ENCODE peak calls at places on chromosomes 3 and 15, in six cellular contexts. One of them, this sample, is unnamed.

GRCh38 chr3:157130138-157130880 is 29.6 kb downstream of the CCNL1 start:
- DNase-seq in IMR-90: peak
- DNase-seq in H9: peak
- DNase-seq in trophoblast cell: peak
- DNase-seq in H1: peak
- DNase-seq in mesenchymal stem cell: peak
- DNase-seq in this sample: peak

GRCh38 chr15:25241241-25241801 is 197.5 kb downstream of the UBE3A start:
- DNase-seq in IMR-90: no peak
- DNase-seq in H9: no peak
- DNase-seq in trophoblast cell: no peak
- DNase-seq in H1: no peak
- DNase-seq in mesenchymal stem cell: no peak
- DNase-seq in this sample: no peak

GRCh38 chr15:64462492-64462891 is 2.1 kb downstream of the ZNF609 start:
- DNase-seq in IMR-90: no peak
- DNase-seq in H9: no peak
- DNase-seq in trophoblast cell: no peak
- DNase-seq in H1: no peak
- DNase-seq in mesenchymal stem cell: no peak
- DNase-seq in this sample: no peak

GRCh38 chr15:69013726-69014406 is 629 bp upstream of the NOX5 start:
- DNase-seq in IMR-90: no peak
- DNase-seq in H9: no peak
- DNase-seq in trophoblast cell: no peak
- DNase-seq in H1: no peak
- DNase-seq in mesenchymal stem cell: no peak
- DNase-seq in this sample: no peak

GRCh38 chr15:82944840-82945239 is 7.7 kb downstream of the HOMER2 start:
- DNase-seq in IMR-90: no peak
- DNase-seq in H9: no peak
- DNase-seq in trophoblast cell: no peak
- DNase-seq in H1: no peak
- DNase-seq in mesenchymal stem cell: no peak
- DNase-seq in this sample: no peak

GRCh38 chr3:102415553-102415952 is 19.3 kb upstream of the ZPLD1 start:
- DNase-seq in IMR-90: no peak
- DNase-seq in H9: no peak
- DNase-seq in trophoblast cell: no peak
- DNase-seq in H1: no peak
- DNase-seq in mesenchymal stem cell: peak
- DNase-seq in this sample: no peak

GRCh38 chr15:94235041-94235440 is 3.7 kb downstream of the MCTP2 start:
- DNase-seq in IMR-90: no peak
- DNase-seq in H9: no peak
- DNase-seq in trophoblast cell: no peak
- DNase-seq in H1: no peak
- DNase-seq in mesenchymal stem cell: no peak
- DNase-seq in this sample: no peak

GRCh38 chr3:149618151-149619123 is 39.4 kb downstream of the WWTR1 start:
- DNase-seq in IMR-90: no peak
- DNase-seq in H9: no peak
- DNase-seq in trophoblast cell: peak
- DNase-seq in H1: no peak
- DNase-seq in mesenchymal stem cell: no peak
- DNase-seq in this sample: no peak

GRCh38 chr15:63374686-63375520 is 6.7 kb downstream of the CA12 start:
- DNase-seq in IMR-90: peak
- DNase-seq in H9: no peak
- DNase-seq in trophoblast cell: no peak
- DNase-seq in H1: no peak
- DNase-seq in mesenchymal stem cell: peak
- DNase-seq in this sample: no peak

GRCh38 chr15:64979252-64979710 is 10.4 kb downstream of the SPG21 start:
- DNase-seq in IMR-90: no peak
- DNase-seq in H9: peak
- DNase-seq in trophoblast cell: no peak
- DNase-seq in H1: no peak
- DNase-seq in mesenchymal stem cell: no peak
- DNase-seq in this sample: no peak

GRCh38 chr3:8769088-8769822 is at the start of gene OXTR:
- DNase-seq in IMR-90: peak
- DNase-seq in H9: peak
- DNase-seq in trophoblast cell: peak
- DNase-seq in H1: peak
- DNase-seq in mesenchymal stem cell: peak
- DNase-seq in this sample: peak

GRCh38 chr3:128903501-128903900 is 24.1 kb downstream of the ACAD9 start:
- DNase-seq in IMR-90: no peak
- DNase-seq in H9: no peak
- DNase-seq in trophoblast cell: no peak
- DNase-seq in H1: no peak
- DNase-seq in mesenchymal stem cell: no peak
- DNase-seq in this sample: no peak

GRCh38 chr15:25905140-25905539 is 42.0 kb upstream of the ATP10A start:
- DNase-seq in IMR-90: peak
- DNase-seq in H9: no peak
- DNase-seq in trophoblast cell: no peak
- DNase-seq in H1: no peak
- DNase-seq in mesenchymal stem cell: no peak
- DNase-seq in this sample: no peak

GRCh38 chr15:49145651-49146609 is 9.5 kb downstream of the COPS2 start:
- DNase-seq in IMR-90: peak
- DNase-seq in H9: no peak
- DNase-seq in trophoblast cell: peak
- DNase-seq in H1: no peak
- DNase-seq in mesenchymal stem cell: peak
- DNase-seq in this sample: peak

GRCh38 chr15:89724621-89725020 is 26.4 kb downstream of the MESP1 start:
- DNase-seq in IMR-90: no peak
- DNase-seq in H9: no peak
- DNase-seq in trophoblast cell: no peak
- DNase-seq in H1: no peak
- DNase-seq in mesenchymal stem cell: no peak
- DNase-seq in this sample: no peak

GRCh38 chr15:67125589-67126502 is 60.4 kb downstream of the SMAD3 start:
- DNase-seq in IMR-90: peak
- DNase-seq in H9: no peak
- DNase-seq in trophoblast cell: peak
- DNase-seq in H1: no peak
- DNase-seq in mesenchymal stem cell: peak
- DNase-seq in this sample: no peak

GRCh38 chr15:70062321-70062956 is 35.3 kb downstream of the TLE3 start:
- DNase-seq in IMR-90: peak
- DNase-seq in H9: no peak
- DNase-seq in trophoblast cell: no peak
- DNase-seq in H1: no peak
- DNase-seq in mesenchymal stem cell: no peak
- DNase-seq in this sample: no peak

GRCh38 chr3:133824961-133825485 is 19.4 kb downstream of the SRPRB start:
- DNase-seq in IMR-90: no peak
- DNase-seq in H9: no peak
- DNase-seq in trophoblast cell: no peak
- DNase-seq in H1: no peak
- DNase-seq in mesenchymal stem cell: no peak
- DNase-seq in this sample: no peak

GRCh38 chr3:197006860-197007259 is 22.8 kb downstream of the MELTF start:
- DNase-seq in IMR-90: no peak
- DNase-seq in H9: no peak
- DNase-seq in trophoblast cell: no peak
- DNase-seq in H1: no peak
- DNase-seq in mesenchymal stem cell: no peak
- DNase-seq in this sample: no peak

GRCh38 chr3:13617981-13618380 is 69.1 kb downstream of the FBLN2 start:
- DNase-seq in IMR-90: no peak
- DNase-seq in H9: no peak
- DNase-seq in trophoblast cell: no peak
- DNase-seq in H1: no peak
- DNase-seq in mesenchymal stem cell: no peak
- DNase-seq in this sample: no peak

GRCh38 chr15:78440375-78441373 is 2.7 kb downstream of the IREB2 start:
- DNase-seq in IMR-90: no peak
- DNase-seq in H9: no peak
- DNase-seq in trophoblast cell: no peak
- DNase-seq in H1: no peak
- DNase-seq in mesenchymal stem cell: no peak
- DNase-seq in this sample: no peak

GRCh38 chr3:46472056-46472455 is 7.4 kb upstream of the LTF start:
- DNase-seq in IMR-90: no peak
- DNase-seq in H9: no peak
- DNase-seq in trophoblast cell: no peak
- DNase-seq in H1: no peak
- DNase-seq in mesenchymal stem cell: no peak
- DNase-seq in this sample: no peak

GRCh38 chr3:127385540-127385870 is 97.7 kb upstream of the PRR20G start:
- DNase-seq in IMR-90: no peak
- DNase-seq in H9: no peak
- DNase-seq in trophoblast cell: no peak
- DNase-seq in H1: no peak
- DNase-seq in mesenchymal stem cell: no peak
- DNase-seq in this sample: no peak

GRCh38 chr3:136196401-136197158 is 445 bp upstream of the MSL2 start:
- DNase-seq in IMR-90: peak
- DNase-seq in H9: peak
- DNase-seq in trophoblast cell: peak
- DNase-seq in H1: peak
- DNase-seq in mesenchymal stem cell: peak
- DNase-seq in this sample: peak
- H3K4ac ChIP-seq in IMR-90: peak
- H3K4ac ChIP-seq in H9: no peak
- H3K4ac ChIP-seq in trophoblast cell: peak
- H3K4ac ChIP-seq in H1: peak
- H3K4ac ChIP-seq in mesenchymal stem cell: peak
- H3K4ac ChIP-seq in this sample: peak

GRCh38 chr3:4723921-4724698 is 231.0 kb downstream of the ITPR1 start:
- DNase-seq in IMR-90: no peak
- DNase-seq in H9: no peak
- DNase-seq in trophoblast cell: no peak
- DNase-seq in H1: no peak
- DNase-seq in mesenchymal stem cell: no peak
- DNase-seq in this sample: no peak
- H3K14ac ChIP-seq in IMR-90: no peak
- H3K14ac ChIP-seq in H9: no peak
- H3K14ac ChIP-seq in trophoblast cell: no peak
- H3K14ac ChIP-seq in H1: no peak
- H3K14ac ChIP-seq in mesenchymal stem cell: no peak
- H3K14ac ChIP-seq in this sample: no peak

GRCh38 chr3:54863366-54863765 is 64.5 kb downstream of the LRTM1 start:
- DNase-seq in IMR-90: no peak
- DNase-seq in H9: no peak
- DNase-seq in trophoblast cell: no peak
- DNase-seq in H1: no peak
- DNase-seq in mesenchymal stem cell: peak
- DNase-seq in this sample: no peak
- H3K4ac ChIP-seq in IMR-90: peak
- H3K4ac ChIP-seq in H9: no peak
- H3K4ac ChIP-seq in trophoblast cell: peak
- H3K4ac ChIP-seq in H1: no peak
- H3K4ac ChIP-seq in mesenchymal stem cell: no peak
- H3K4ac ChIP-seq in this sample: no peak

GRCh38 chr15:90851945-90852344 is 16.4 kb upstream of the FURIN start:
- DNase-seq in IMR-90: no peak
- DNase-seq in H9: no peak
- DNase-seq in trophoblast cell: no peak
- DNase-seq in H1: no peak
- DNase-seq in mesenchymal stem cell: no peak
- DNase-seq in this sample: no peak
- H3K14ac ChIP-seq in IMR-90: no peak
- H3K14ac ChIP-seq in H9: no peak
- H3K14ac ChIP-seq in trophoblast cell: no peak
- H3K14ac ChIP-seq in H1: no peak
- H3K14ac ChIP-seq in mesenchymal stem cell: no peak
- H3K14ac ChIP-seq in this sample: no peak

DNA sequence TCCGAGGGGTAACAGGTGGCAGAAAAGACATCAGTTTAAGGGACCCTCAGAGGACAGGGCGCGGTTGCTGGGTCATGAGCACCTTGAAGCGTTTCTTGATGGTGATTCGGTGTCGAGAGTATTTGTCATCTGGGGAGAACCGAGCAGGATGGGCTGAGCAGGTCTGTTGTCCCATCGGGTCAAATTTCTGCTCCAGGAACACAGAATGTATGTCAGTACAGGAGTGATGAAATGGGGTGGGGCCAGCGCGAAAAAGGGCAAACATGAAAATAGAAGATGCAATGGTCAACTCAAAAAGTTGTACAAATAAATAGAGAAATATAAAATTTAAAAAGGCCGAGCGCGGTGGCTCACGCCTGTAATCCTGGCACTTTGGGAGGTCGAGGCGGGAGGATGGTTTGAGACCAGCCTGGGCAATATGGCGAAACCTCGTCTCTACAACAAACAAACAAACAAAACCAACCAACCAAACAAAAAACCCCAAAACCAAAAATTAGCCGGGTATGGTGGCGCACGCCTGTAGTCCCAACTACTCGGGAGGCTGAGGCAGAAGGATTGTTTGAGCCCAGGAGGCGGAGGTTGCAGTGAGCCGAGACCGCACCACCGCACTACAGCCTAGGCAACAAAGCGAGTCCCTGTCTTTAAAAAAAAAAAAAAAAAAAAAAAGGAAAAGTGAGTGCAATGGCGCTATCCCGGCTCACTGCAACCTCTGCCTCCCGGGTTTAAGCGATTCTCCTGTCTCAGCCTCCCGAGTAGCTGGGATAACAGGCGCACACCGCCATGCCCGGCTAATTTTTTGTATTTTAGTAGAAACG is 807 bp downstream of the NOP10 start:
- DNase-seq in IMR-90: no peak
- DNase-seq in H9: no peak
- DNase-seq in trophoblast cell: no peak
- DNase-seq in H1: no peak
- DNase-seq in mesenchymal stem cell: no peak
- DNase-seq in this sample: no peak
- H3K4ac ChIP-seq in IMR-90: peak
- H3K4ac ChIP-seq in H9: no peak
- H3K4ac ChIP-seq in trophoblast cell: peak
- H3K4ac ChIP-seq in H1: no peak
- H3K4ac ChIP-seq in mesenchymal stem cell: no peak
- H3K4ac ChIP-seq in this sample: no peak